ENCODE peak calls at places on chromosomes 3 and 15, in five cellular contexts. One of them, this sample, is unnamed.
A peak's percentile ranks its signal among the peaks of the same experiment; 100 is the strongest.

GRCh38 chr3:8576841-8577553 is 67.6 kb downstream of the SSUH2 start:
- DNase-seq in heart left ventricle: no peak
- DNase-seq in IMR-90: peak; percentile 95
- DNase-seq in ovary: no peak
- DNase-seq in thoracic aorta: no peak
- DNase-seq in this sample: no peak

GRCh38 chr15:77656294-77656693 is 23.6 kb upstream of the LINGO1 start:
- DNase-seq in ovary: no peak
- DNase-seq in IMR-90: no peak
- DNase-seq in thoracic aorta: no peak
- DNase-seq in heart left ventricle: no peak
- DNase-seq in this sample: no peak

GRCh38 chr3:49867871-49868321 is 1.8 kb downstream of the CAMKV start:
- DNase-seq in IMR-90: peak; percentile 44
- DNase-seq in ovary: no peak
- DNase-seq in heart left ventricle: no peak
- DNase-seq in thoracic aorta: no peak
- DNase-seq in this sample: no peak

GRCh38 chr3:20984594-20985207 is 766.3 kb downstream of the ZNF385D start:
- DNase-seq in ovary: no peak
- DNase-seq in thoracic aorta: no peak
- DNase-seq in heart left ventricle: no peak
- DNase-seq in IMR-90: no peak
- DNase-seq in this sample: no peak

GRCh38 chr15:56342653-56343052 is 22.6 kb upstream of the TEX9 start:
- DNase-seq in thoracic aorta: no peak
- DNase-seq in IMR-90: no peak
- DNase-seq in ovary: no peak
- DNase-seq in heart left ventricle: no peak
- DNase-seq in this sample: no peak

GRCh38 chr3:71905426-71905825 is 120.5 kb upstream of the PROK2 start:
- DNase-seq in heart left ventricle: no peak
- DNase-seq in IMR-90: no peak
- DNase-seq in ovary: no peak
- DNase-seq in thoracic aorta: no peak
- DNase-seq in this sample: no peak

GRCh38 chr3:184466413-184466960 is 86.6 kb downstream of the CHRD start:
- DNase-seq in heart left ventricle: peak; percentile 78
- DNase-seq in ovary: peak; percentile 76
- DNase-seq in thoracic aorta: no peak
- DNase-seq in IMR-90: peak; percentile 48
- DNase-seq in this sample: peak; percentile 46

GRCh38 chr15:76904461-76905012 is 603 bp downstream of the SCAPER start:
- DNase-seq in thoracic aorta: no peak
- DNase-seq in IMR-90: peak; percentile 16
- DNase-seq in heart left ventricle: peak; percentile 31
- DNase-seq in ovary: no peak
- DNase-seq in this sample: peak; percentile 38

GRCh38 chr3:51245871-51246270 is 139.2 kb upstream of the MANF start:
- DNase-seq in heart left ventricle: no peak
- DNase-seq in ovary: no peak
- DNase-seq in thoracic aorta: no peak
- DNase-seq in IMR-90: no peak
- DNase-seq in this sample: no peak

GRCh38 chr15:98609144-98609852 is 39.0 kb upstream of the IGF1R start:
- DNase-seq in thoracic aorta: no peak
- DNase-seq in IMR-90: peak; percentile 40
- DNase-seq in ovary: no peak
- DNase-seq in heart left ventricle: no peak
- DNase-seq in this sample: no peak

GRCh38 chr3:12935023-12935860 is 93.9 kb upstream of the RPL32 start:
- DNase-seq in heart left ventricle: no peak
- DNase-seq in IMR-90: no peak
- DNase-seq in ovary: no peak
- DNase-seq in thoracic aorta: no peak
- DNase-seq in this sample: no peak

GRCh38 chr3:67083277-67083676 is 85.2 kb downstream of the KBTBD8 start:
- DNase-seq in thoracic aorta: no peak
- DNase-seq in ovary: no peak
- DNase-seq in heart left ventricle: no peak
- DNase-seq in IMR-90: peak; percentile 62
- DNase-seq in this sample: no peak

GRCh38 chr15:23859008-23859407 is 171.9 kb upstream of the NDN start:
- DNase-seq in thoracic aorta: no peak
- DNase-seq in IMR-90: no peak
- DNase-seq in ovary: no peak
- DNase-seq in heart left ventricle: no peak
- DNase-seq in this sample: no peak

DNA sequence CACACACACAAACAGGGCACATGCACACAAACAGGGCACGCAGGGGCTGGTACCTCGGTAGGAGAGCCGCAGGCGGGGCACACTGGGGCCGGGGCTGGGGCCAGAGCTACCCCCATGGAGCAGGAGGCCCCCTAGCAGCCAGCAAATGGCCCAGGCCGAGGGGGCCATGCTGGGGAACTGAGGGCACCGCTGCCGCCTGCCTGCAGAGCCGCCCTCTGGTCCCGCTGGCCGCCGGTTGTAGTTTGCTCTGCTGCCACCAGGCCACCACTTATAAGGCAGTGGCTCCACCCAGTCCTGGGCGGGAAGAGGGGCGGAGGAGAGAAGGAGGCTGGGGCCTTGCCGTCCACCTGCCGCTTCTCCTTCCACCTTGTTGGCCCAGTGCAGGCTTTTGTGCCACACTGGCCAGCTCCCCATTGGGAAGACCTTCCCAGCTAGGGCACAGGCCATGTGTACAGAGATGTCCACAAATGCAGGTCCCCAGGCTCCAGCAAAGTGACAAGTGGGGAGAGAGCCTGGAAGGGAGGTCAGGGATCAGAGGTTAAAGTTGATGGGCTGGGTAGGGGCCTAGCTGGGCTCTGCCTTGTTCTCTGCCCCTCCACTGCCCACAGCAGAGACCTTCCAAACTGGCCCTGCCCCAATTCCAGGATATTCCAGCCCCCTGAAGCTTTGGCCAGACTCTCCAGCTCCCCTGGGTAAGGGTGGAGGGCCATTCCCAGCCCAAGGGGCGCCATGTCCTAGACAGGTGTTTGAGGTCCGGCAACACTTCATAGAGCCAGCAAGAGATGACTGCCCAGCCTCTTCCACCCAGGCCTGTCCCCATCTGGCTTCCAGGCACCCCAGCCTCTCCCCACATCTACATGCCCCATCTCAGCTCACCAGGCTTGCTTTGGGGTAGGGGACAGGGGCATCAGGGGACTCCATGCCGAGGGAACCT is at the start of gene SEMA3G:
- DNase-seq in heart left ventricle: peak; percentile 82
- DNase-seq in IMR-90: peak; percentile 34
- DNase-seq in thoracic aorta: peak; percentile 44
- DNase-seq in ovary: no peak
- DNase-seq in this sample: peak; percentile 85
- H3K4me3 ChIP-seq in heart left ventricle: peak within 1 kb of the TSS; percentile 54
- H3K4me3 ChIP-seq in IMR-90: no peak within 1 kb of the TSS
- H3K4me3 ChIP-seq in thoracic aorta: peak within 1 kb of the TSS; percentile 53
- H3K4me3 ChIP-seq in ovary: no peak within 1 kb of the TSS
- H3K4me3 ChIP-seq in this sample: peak within 1 kb of the TSS; percentile 32

DNA sequence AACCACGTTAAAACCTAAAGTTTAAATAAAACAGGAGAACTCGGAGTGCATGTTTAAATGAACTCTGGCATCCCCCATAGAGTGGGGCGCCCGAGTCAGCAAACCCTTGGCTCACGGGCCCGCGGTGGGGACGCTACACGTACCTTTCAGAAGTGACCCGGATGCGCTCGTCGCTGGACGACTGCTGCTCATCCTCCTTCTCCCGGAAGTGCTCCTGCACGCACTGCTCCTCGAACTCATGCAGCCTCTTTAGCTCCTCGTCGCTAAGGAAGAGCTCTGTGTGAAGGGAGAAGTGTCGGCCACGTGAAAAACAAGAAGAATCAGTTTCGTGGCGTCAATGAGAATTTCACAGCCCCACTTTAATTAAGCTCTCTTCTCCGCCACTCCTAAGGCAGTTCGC is 34.6 kb upstream of the MTMR10 start:
- DNase-seq in heart left ventricle: no peak
- DNase-seq in ovary: no peak
- DNase-seq in IMR-90: no peak
- DNase-seq in thoracic aorta: no peak
- DNase-seq in this sample: no peak
- H3K27me3 ChIP-seq in heart left ventricle: no peaks in the 10 kb centered on the region
- H3K27me3 ChIP-seq in ovary: no peaks in the 10 kb centered on the region
- H3K27me3 ChIP-seq in IMR-90: no peaks in the 10 kb centered on the region
- H3K27me3 ChIP-seq in thoracic aorta: no peaks in the 10 kb centered on the region
- H3K27me3 ChIP-seq in this sample: no peaks in the 10 kb centered on the region

GRCh38 chr3:172154768-172155649 is 115.6 kb downstream of the FNDC3B start:
- DNase-seq in IMR-90: no peak
- DNase-seq in heart left ventricle: no peak
- DNase-seq in thoracic aorta: no peak
- DNase-seq in ovary: no peak
- DNase-seq in this sample: no peak
- H3K27ac ChIP-seq in IMR-90: peak overlapping the region; percentile 17
- H3K27ac ChIP-seq in heart left ventricle: peak overlapping the region; percentile 48
- H3K27ac ChIP-seq in thoracic aorta: peak overlapping the region; percentile 85
- H3K27ac ChIP-seq in ovary: no peak overlapping the region
- H3K27ac ChIP-seq in this sample: peak overlapping the region; percentile 82

DNA sequence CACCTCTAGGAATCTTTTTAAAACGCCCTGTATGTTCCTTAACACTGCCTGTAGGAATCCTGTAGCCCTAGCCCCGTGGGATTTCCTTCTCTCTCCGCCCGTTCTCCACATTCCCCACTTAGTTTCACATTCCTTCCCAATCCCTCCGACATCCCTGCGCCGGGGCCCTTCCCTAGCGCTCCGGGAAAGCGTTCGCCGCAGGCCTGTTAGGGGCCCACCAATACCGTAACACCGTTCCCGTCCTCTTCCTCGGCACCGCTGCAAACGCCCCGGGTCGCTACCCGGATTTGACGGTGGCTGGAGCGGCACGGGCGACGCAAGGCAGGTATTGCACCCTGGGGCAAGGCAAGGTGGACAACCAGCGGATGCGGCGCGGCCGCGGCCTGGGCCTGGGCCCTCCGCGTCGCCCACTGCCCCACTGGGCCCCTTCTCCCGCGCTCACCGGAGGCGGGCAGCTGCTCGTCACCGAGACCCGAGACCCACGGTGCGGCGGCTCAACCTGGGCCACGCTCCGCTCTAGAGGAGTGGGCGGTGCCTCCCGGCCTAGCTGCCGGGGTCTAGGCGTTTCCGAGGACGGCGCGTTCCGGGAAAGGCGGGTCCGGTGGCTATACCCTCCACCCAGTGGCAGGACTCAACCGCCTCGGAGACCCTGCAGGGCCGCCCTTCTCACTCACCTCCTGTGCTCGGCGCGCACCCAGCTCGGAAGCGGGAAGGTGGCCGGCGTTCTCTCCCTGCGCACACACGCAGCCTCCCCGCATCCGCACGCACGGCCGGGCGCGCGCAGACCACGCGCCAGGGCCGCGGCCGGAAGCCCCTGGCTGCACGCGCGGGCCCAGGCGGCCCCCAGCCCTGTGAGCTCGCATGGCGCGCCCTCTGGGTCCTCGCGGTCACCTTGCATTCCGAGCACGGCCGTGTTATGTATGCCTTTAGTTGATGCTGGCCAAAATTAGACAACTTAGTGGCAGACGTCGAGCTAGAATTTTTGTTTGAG is at the start of gene B3GALNT1:
- DNase-seq in IMR-90: peak; percentile 50
- DNase-seq in ovary: peak; percentile 57
- DNase-seq in heart left ventricle: peak; percentile 70
- DNase-seq in thoracic aorta: no peak
- DNase-seq in this sample: peak; percentile 22
- H3K4me3 ChIP-seq in IMR-90: peak within 1 kb of the TSS; percentile 86
- H3K4me3 ChIP-seq in ovary: peak within 1 kb of the TSS; percentile 71
- H3K4me3 ChIP-seq in heart left ventricle: peak within 1 kb of the TSS; percentile 78
- H3K4me3 ChIP-seq in thoracic aorta: peak within 1 kb of the TSS; percentile 92
- H3K4me3 ChIP-seq in this sample: peak within 1 kb of the TSS; percentile 83

GRCh38 chr3:170204023-170204472 is 18.2 kb upstream of the PRKCI start:
- DNase-seq in thoracic aorta: no peak
- DNase-seq in ovary: no peak
- DNase-seq in IMR-90: peak; percentile 15
- DNase-seq in heart left ventricle: no peak
- DNase-seq in this sample: no peak

GRCh38 chr3:170204509-170204908 is 17.7 kb upstream of the PRKCI start:
- DNase-seq in thoracic aorta: no peak
- DNase-seq in heart left ventricle: no peak
- DNase-seq in IMR-90: no peak
- DNase-seq in ovary: no peak
- DNase-seq in this sample: no peak

GRCh38 chr3:170205302-170205701 is 16.9 kb upstream of the PRKCI start:
- DNase-seq in thoracic aorta: no peak
- DNase-seq in IMR-90: no peak
- DNase-seq in ovary: no peak
- DNase-seq in heart left ventricle: no peak
- DNase-seq in this sample: no peak

GRCh38 chr3:170201527-170201926 is 20.0 kb upstream of the PHC3 start:
- DNase-seq in IMR-90: no peak
- DNase-seq in thoracic aorta: no peak
- DNase-seq in heart left ventricle: no peak
- DNase-seq in ovary: no peak
- DNase-seq in this sample: no peak

GRCh38 chr3:170203457-170203856 is 18.8 kb upstream of the PRKCI start:
- DNase-seq in IMR-90: no peak
- DNase-seq in thoracic aorta: no peak
- DNase-seq in heart left ventricle: no peak
- DNase-seq in ovary: no peak
- DNase-seq in this sample: no peak
- H3K27me3 ChIP-seq in IMR-90: no peaks in the 10 kb centered on the region
- H3K27me3 ChIP-seq in thoracic aorta: no peaks in the 10 kb centered on the region
- H3K27me3 ChIP-seq in heart left ventricle: no peaks in the 10 kb centered on the region
- H3K27me3 ChIP-seq in ovary: no peaks in the 10 kb centered on the region
- H3K27me3 ChIP-seq in this sample: no peaks in the 10 kb centered on the region

DNA sequence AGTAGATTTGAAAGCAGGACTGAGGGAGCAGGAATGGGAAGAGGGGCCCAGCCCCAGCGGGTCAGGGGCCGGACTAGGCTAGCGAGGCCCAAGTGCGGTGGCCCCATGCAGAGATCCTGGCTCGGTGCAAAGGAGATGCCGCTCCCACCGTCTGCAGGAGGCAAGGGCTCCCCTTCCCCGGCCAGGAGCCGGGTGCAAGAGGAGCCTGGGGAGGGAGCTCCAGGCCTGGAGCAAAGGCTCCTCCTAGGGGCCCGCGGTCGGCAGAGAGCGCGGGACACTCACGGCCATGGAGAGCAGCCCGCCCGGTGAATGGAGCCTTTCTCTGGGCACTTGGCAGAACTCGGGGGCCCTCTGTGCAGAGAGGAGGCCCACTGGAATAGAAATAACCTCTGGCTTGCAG is 43.2 kb upstream of the USP3 start:
- DNase-seq in ovary: no peak
- DNase-seq in heart left ventricle: no peak
- DNase-seq in IMR-90: no peak
- DNase-seq in thoracic aorta: no peak
- DNase-seq in this sample: no peak
- H3K27ac ChIP-seq in ovary: no peak overlapping the region
- H3K27ac ChIP-seq in heart left ventricle: no peak overlapping the region
- H3K27ac ChIP-seq in IMR-90: no peak overlapping the region
- H3K27ac ChIP-seq in thoracic aorta: peak overlapping the region; percentile 12
- H3K27ac ChIP-seq in this sample: no peak overlapping the region

GRCh38 chr15:45645026-45645980 is 10.5 kb downstream of the SQOR start:
- DNase-seq in thoracic aorta: no peak
- DNase-seq in heart left ventricle: no peak
- DNase-seq in IMR-90: peak; percentile 86
- DNase-seq in ovary: no peak
- DNase-seq in this sample: no peak
- H3K4me3 ChIP-seq in thoracic aorta: no peak overlapping the region
- H3K4me3 ChIP-seq in heart left ventricle: no peak overlapping the region
- H3K4me3 ChIP-seq in IMR-90: no peak overlapping the region
- H3K4me3 ChIP-seq in ovary: no peak overlapping the region
- H3K4me3 ChIP-seq in this sample: no peak overlapping the region